ENCODE peak calls at places on chromosomes 12 and 14, in six cellular contexts. One of them, this sample, is unnamed.

GRCh38 chr12:59452746-59453145 is 143.1 kb upstream of the SLC16A7 start:
- DNase-seq in A549: no peak
- DNase-seq in AG04450: no peak
- DNase-seq in fibroblast of lung: peak
- DNase-seq in body of pancreas: no peak
- DNase-seq in WERI-Rb-1: no peak
- DNase-seq in this sample: no peak

GRCh38 chr14:36746907-36747306 is 85.2 kb downstream of the PAX9 start:
- DNase-seq in A549: no peak
- DNase-seq in AG04450: no peak
- DNase-seq in fibroblast of lung: no peak
- DNase-seq in body of pancreas: no peak
- DNase-seq in WERI-Rb-1: no peak
- DNase-seq in this sample: no peak

GRCh38 chr12:19045421-19045820 is 84.1 kb upstream of the PLEKHA5 start:
- DNase-seq in A549: no peak
- DNase-seq in AG04450: no peak
- DNase-seq in fibroblast of lung: peak
- DNase-seq in body of pancreas: no peak
- DNase-seq in WERI-Rb-1: no peak
- DNase-seq in this sample: no peak

GRCh38 chr12:25792031-25792430 is 166.5 kb upstream of the RASSF8 start:
- DNase-seq in A549: no peak
- DNase-seq in AG04450: no peak
- DNase-seq in fibroblast of lung: peak
- DNase-seq in body of pancreas: no peak
- DNase-seq in WERI-Rb-1: no peak
- DNase-seq in this sample: no peak

GRCh38 chr14:53924754-53925153 is 31.9 kb downstream of the BMP4 start:
- DNase-seq in A549: peak
- DNase-seq in AG04450: peak
- DNase-seq in fibroblast of lung: peak
- DNase-seq in body of pancreas: no peak
- DNase-seq in WERI-Rb-1: no peak
- DNase-seq in this sample: no peak

GRCh38 chr12:122870867-122871664 is 24.9 kb downstream of the VPS37B start:
- DNase-seq in A549: no peak
- DNase-seq in AG04450: no peak
- DNase-seq in fibroblast of lung: peak
- DNase-seq in body of pancreas: peak
- DNase-seq in WERI-Rb-1: no peak
- DNase-seq in this sample: peak

GRCh38 chr14:106831322-106831720 is 1304.9 kb downstream of the TMEM121 start:
- DNase-seq in A549: peak
- DNase-seq in AG04450: no peak
- DNase-seq in fibroblast of lung: no peak
- DNase-seq in body of pancreas: peak
- DNase-seq in WERI-Rb-1: peak
- DNase-seq in this sample: no peak

GRCh38 chr12:20528208-20528607 is 159.9 kb downstream of the PDE3A start:
- DNase-seq in A549: peak
- DNase-seq in AG04450: no peak
- DNase-seq in fibroblast of lung: no peak
- DNase-seq in body of pancreas: no peak
- DNase-seq in WERI-Rb-1: no peak
- DNase-seq in this sample: no peak

GRCh38 chr12:98595152-98595988 is 1.9 kb downstream of the SLC25A3 start:
- DNase-seq in A549: no peak
- DNase-seq in AG04450: peak
- DNase-seq in fibroblast of lung: peak
- DNase-seq in body of pancreas: no peak
- DNase-seq in WERI-Rb-1: no peak
- DNase-seq in this sample: no peak

GRCh38 chr12:131370791-131371579 is 339.9 kb upstream of the SFSWAP start:
- DNase-seq in A549: no peak
- DNase-seq in AG04450: no peak
- DNase-seq in fibroblast of lung: no peak
- DNase-seq in body of pancreas: no peak
- DNase-seq in WERI-Rb-1: no peak
- DNase-seq in this sample: no peak

GRCh38 chr12:92506460-92506859 is 196.3 kb upstream of the PLEKHG7 start:
- DNase-seq in A549: no peak
- DNase-seq in AG04450: no peak
- DNase-seq in fibroblast of lung: no peak
- DNase-seq in body of pancreas: peak
- DNase-seq in WERI-Rb-1: no peak
- DNase-seq in this sample: no peak

GRCh38 chr14:73943083-73943482 is 6.8 kb downstream of the FAM161B start:
- DNase-seq in A549: peak
- DNase-seq in AG04450: peak
- DNase-seq in fibroblast of lung: peak
- DNase-seq in body of pancreas: peak
- DNase-seq in WERI-Rb-1: no peak
- DNase-seq in this sample: no peak

GRCh38 chr14:99752486-99753121 is 40.6 kb upstream of the EML1 start:
- DNase-seq in A549: peak
- DNase-seq in AG04450: no peak
- DNase-seq in fibroblast of lung: peak
- DNase-seq in body of pancreas: no peak
- DNase-seq in WERI-Rb-1: no peak
- DNase-seq in this sample: no peak

GRCh38 chr14:101836131-101836530 is 74.6 kb downstream of the PPP2R5C start:
- DNase-seq in A549: no peak
- DNase-seq in AG04450: no peak
- DNase-seq in fibroblast of lung: peak
- DNase-seq in body of pancreas: no peak
- DNase-seq in WERI-Rb-1: no peak
- DNase-seq in this sample: no peak

GRCh38 chr14:68248481-68249255 is 429.1 kb downstream of the RAD51B start:
- DNase-seq in A549: peak
- DNase-seq in AG04450: no peak
- DNase-seq in fibroblast of lung: peak
- DNase-seq in body of pancreas: peak
- DNase-seq in WERI-Rb-1: no peak
- DNase-seq in this sample: no peak

GRCh38 chr12:45243963-45244362 is 28.1 kb downstream of the ANO6 start:
- DNase-seq in A549: no peak
- DNase-seq in AG04450: no peak
- DNase-seq in fibroblast of lung: no peak
- DNase-seq in body of pancreas: no peak
- DNase-seq in WERI-Rb-1: no peak
- DNase-seq in this sample: no peak

GRCh38 chr14:49586673-49587460 is 687 bp upstream of the RPS29 start:
- DNase-seq in A549: peak
- DNase-seq in AG04450: no peak
- DNase-seq in fibroblast of lung: peak
- DNase-seq in body of pancreas: no peak
- DNase-seq in WERI-Rb-1: peak
- DNase-seq in this sample: no peak

GRCh38 chr12:109888179-109889020 is 8.1 kb upstream of the GLTP start:
- DNase-seq in A549: peak
- DNase-seq in AG04450: peak
- DNase-seq in fibroblast of lung: peak
- DNase-seq in body of pancreas: peak
- DNase-seq in WERI-Rb-1: no peak
- DNase-seq in this sample: no peak

GRCh38 chr12:54984602-54985376 is at the start of gene TESPA1:
- DNase-seq in A549: no peak
- DNase-seq in AG04450: no peak
- DNase-seq in fibroblast of lung: no peak
- DNase-seq in body of pancreas: peak
- DNase-seq in WERI-Rb-1: no peak
- DNase-seq in this sample: peak

GRCh38 chr12:110179291-110179690 is 55.1 kb downstream of the IFT81 start:
- DNase-seq in A549: no peak
- DNase-seq in AG04450: no peak
- DNase-seq in fibroblast of lung: peak
- DNase-seq in body of pancreas: no peak
- DNase-seq in WERI-Rb-1: no peak
- DNase-seq in this sample: no peak

GRCh38 chr12:87136330-87136976 is 880.3 kb upstream of the MGAT4C start:
- DNase-seq in A549: peak
- DNase-seq in AG04450: peak
- DNase-seq in fibroblast of lung: peak
- DNase-seq in body of pancreas: no peak
- DNase-seq in WERI-Rb-1: no peak
- DNase-seq in this sample: no peak

GRCh38 chr14:102805454-102805891 is 28.2 kb downstream of the TRAF3 start:
- DNase-seq in A549: no peak
- DNase-seq in AG04450: no peak
- DNase-seq in fibroblast of lung: peak
- DNase-seq in body of pancreas: no peak
- DNase-seq in WERI-Rb-1: no peak
- DNase-seq in this sample: no peak

GRCh38 chr14:33545696-33546095 is 405.2 kb downstream of the EGLN3 start:
- DNase-seq in A549: no peak
- DNase-seq in AG04450: no peak
- DNase-seq in fibroblast of lung: no peak
- DNase-seq in body of pancreas: no peak
- DNase-seq in WERI-Rb-1: no peak
- DNase-seq in this sample: no peak

GRCh38 chr12:68240975-68241374 is 12.4 kb downstream of the IL22 start:
- DNase-seq in A549: no peak
- DNase-seq in AG04450: no peak
- DNase-seq in fibroblast of lung: peak
- DNase-seq in body of pancreas: peak
- DNase-seq in WERI-Rb-1: no peak
- DNase-seq in this sample: no peak

DNA sequence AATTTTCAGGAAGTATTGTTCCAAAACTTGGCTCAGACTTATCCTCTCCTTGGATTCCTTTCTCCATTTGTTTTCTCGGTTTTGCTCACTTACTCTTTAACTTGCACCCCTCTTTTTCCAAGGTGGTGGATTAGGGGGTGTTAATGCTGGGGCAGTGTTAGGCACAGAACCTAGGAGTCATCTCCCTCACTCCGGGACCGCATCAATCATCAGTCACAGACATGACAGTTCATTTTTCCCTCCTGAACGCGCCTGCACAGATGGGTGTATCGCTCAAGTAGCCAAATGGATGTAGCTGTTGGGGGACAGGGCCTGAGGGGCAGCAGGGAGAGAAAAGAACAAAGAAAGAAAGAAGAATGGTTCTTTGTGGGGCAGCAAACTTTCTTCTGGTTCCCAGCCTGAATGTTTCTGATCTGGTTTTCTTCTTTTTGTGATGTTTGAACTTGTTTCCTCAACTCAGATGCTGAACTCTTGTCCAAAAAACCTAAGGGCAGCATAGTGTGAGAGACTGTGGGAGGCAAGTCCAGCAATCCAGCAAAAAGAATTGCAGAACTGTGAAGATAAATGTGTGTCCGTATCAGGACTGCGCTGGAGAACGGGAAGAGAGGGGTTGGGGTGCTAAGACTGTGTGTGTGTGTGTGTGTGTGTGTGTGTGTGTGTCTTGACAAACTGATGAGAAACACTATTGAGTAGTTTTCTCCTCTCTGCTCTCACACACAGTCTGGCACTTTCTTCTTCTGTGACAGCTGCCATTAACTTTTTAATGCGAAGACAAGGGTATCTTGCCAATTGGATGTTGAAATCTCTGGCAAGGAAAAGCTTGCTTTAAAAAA is 131.1 kb downstream of the FBXL14 start:
- DNase-seq in A549: no peak
- DNase-seq in AG04450: no peak
- DNase-seq in fibroblast of lung: no peak
- DNase-seq in body of pancreas: no peak
- DNase-seq in WERI-Rb-1: no peak
- DNase-seq in this sample: no peak
- H3K27ac ChIP-seq in A549: no peak
- H3K27ac ChIP-seq in AG04450: no peak
- H3K27ac ChIP-seq in fibroblast of lung: no peak
- H3K27ac ChIP-seq in body of pancreas: no peak
- H3K27ac ChIP-seq in WERI-Rb-1: no peak
- H3K27ac ChIP-seq in this sample: no peak

DNA sequence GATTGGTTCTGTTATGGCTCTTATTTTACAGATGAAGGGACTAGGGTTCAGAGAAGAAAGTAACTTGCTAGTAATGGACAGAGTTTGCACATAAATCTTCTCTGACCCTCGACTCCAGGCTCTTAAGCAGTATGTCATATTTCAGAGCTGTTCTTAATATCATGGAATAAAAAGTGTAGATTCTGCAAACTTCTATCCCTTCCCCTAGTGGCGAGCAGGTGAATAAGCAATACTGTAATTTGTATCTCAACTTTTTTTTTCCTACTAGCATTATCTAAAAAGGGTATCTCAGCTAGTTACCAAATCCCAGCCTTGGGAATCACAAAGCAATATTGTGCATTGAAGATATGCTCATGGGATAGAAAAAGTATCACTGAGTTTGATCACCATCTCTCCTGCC is 83.2 kb downstream of the ANO4 start:
- DNase-seq in A549: no peak
- DNase-seq in AG04450: no peak
- DNase-seq in fibroblast of lung: no peak
- DNase-seq in body of pancreas: no peak
- DNase-seq in WERI-Rb-1: no peak
- DNase-seq in this sample: no peak
- TF ChIP-seq CTCF in A549: no peak
- TF ChIP-seq CTCF in AG04450: peak
- TF ChIP-seq CTCF in fibroblast of lung: no peak
- TF ChIP-seq CTCF in body of pancreas: no peak
- TF ChIP-seq CTCF in WERI-Rb-1: peak
- TF ChIP-seq CTCF in this sample: no peak

GRCh38 chr12:46385439-46385838 is 12.9 kb upstream of the SLC38A2 start:
- DNase-seq in A549: peak
- DNase-seq in AG04450: no peak
- DNase-seq in fibroblast of lung: no peak
- DNase-seq in body of pancreas: no peak
- DNase-seq in WERI-Rb-1: no peak
- DNase-seq in this sample: no peak
- H3K4me3 ChIP-seq in A549: no peak
- H3K4me3 ChIP-seq in AG04450: no peak
- H3K4me3 ChIP-seq in fibroblast of lung: no peak
- H3K4me3 ChIP-seq in body of pancreas: no peak
- H3K4me3 ChIP-seq in WERI-Rb-1: no peak
- H3K4me3 ChIP-seq in this sample: no peak

DNA sequence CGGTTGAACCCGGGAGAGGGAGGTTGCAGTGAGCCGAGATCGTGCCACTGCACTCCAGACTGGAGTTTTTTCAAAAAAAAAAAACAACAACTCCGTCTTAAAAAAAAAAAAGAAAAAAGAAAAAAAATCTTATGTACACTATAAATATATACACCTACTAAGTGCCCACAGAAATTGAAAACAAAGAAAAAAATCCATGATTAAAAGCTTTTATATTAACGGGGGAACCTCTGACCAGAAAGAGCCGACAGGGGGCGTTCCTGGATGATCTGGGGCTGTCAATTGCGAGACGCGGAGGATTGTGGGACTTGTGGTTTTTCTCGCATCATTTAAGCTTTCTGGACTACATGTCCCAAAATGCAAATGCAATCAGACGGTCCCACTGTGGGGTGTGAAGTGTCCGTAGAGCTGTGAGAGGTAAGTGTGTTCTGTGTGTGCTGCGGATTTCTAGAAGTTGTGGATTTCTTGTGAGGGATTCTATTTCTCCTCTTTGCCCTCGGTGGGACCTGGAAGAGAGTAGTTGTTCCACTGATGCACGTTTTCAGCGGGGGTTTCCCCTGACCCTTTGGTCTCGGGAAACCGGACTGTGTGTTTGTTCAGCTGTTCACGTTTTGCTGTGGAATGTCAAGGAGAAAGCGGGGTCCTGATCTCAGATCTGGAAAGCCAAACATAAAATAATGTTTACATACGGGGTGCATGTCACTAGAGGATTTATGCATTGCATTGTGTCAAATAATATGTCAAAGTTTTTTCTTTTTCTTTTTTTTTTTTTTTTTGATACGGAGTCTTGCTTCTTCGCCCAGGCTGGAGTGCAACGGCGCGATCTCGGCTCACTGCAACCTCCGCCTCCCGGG is at the start of gene SIRT4:
- DNase-seq in A549: peak
- DNase-seq in AG04450: peak
- DNase-seq in fibroblast of lung: peak
- DNase-seq in body of pancreas: peak
- DNase-seq in WERI-Rb-1: peak
- DNase-seq in this sample: peak
- H3K27ac ChIP-seq in A549: peak
- H3K27ac ChIP-seq in AG04450: peak
- H3K27ac ChIP-seq in fibroblast of lung: peak
- H3K27ac ChIP-seq in body of pancreas: peak
- H3K27ac ChIP-seq in WERI-Rb-1: peak
- H3K27ac ChIP-seq in this sample: peak